ENCODE peak calls at places on chromosomes 12 and 14, in six cellular contexts. Z is GM20000, A is left ventricle myocardium superior, Y is HT-29, P is astrocyte of the spinal cord, H is anterior cingulate cortex. V is an unnamed sample.

GRCh38 chr12:132186857-132187620 is 42.8 kb downstream of the NOC4L start:
- DNase-seq in Z (no peak), Y (no peak), A (no peak), P (no peak), H (no peak), V (no peak)

GRCh38 chr14:74510955-74511354 is 17.4 kb downstream of the ISCA2 start:
- DNase-seq in A (no peak), H (no peak), P (peak), Z (no peak), Y (no peak), V (no peak)

GRCh38 chr12:108616941-108617858 is 16.5 kb downstream of the SELPLG start:
- DNase-seq in Z (peak), P (no peak), A (no peak), H (no peak), Y (no peak), V (no peak)

GRCh38 chr12:88052686-88053085 is 23.5 kb upstream of the C12orf50 start:
- DNase-seq in Y (peak), A (no peak), Z (no peak), P (peak), H (no peak), V (peak)

GRCh38 chr14:104882325-104882973 is 17.4 kb downstream of the CEP170B start:
- DNase-seq in Y (peak), Z (no peak), P (no peak), A (peak), H (no peak), V (no peak)

GRCh38 chr12:12990700-12991468 is 9.2 kb downstream of the HEBP1 start:
- DNase-seq in Y (no peak), H (no peak), Z (no peak), A (no peak), P (peak), V (no peak)

GRCh38 chr14:103713304-103714062 is 1.8 kb downstream of the XRCC3 start:
- DNase-seq in Z (no peak), Y (no peak), P (no peak), H (no peak), A (no peak), V (no peak)

GRCh38 chr12:59861635-59862034 is 265.8 kb downstream of the SLC16A7 start:
- DNase-seq in P (no peak), A (no peak), Y (no peak), H (no peak), Z (no peak), V (no peak)

GRCh38 chr12:25323774-25324086 is 73.0 kb upstream of the KRAS start:
- DNase-seq in Z (no peak), Y (no peak), A (no peak), P (no peak), H (no peak), V (no peak)